ENCODE peak calls at places on chromosome 12, in four cellular contexts. U, S, X and C are unnamed samples.
A peak's percentile ranks its signal among the peaks of the same experiment; 100 is the strongest.

GRCh38 chr12:107903377-107904061 is 129.0 kb downstream of the ASCL4 start:
- DNase-seq in U (peak; percentile 40), S (peak; percentile 31), X (peak; percentile 82), C (peak; percentile 91)

GRCh38 chr12:81077686-81078441 is at the start of gene ACSS3:
- DNase-seq in U (peak; percentile 80), S (peak; percentile 33), X (peak; percentile 57), C (peak; percentile 95)

GRCh38 chr12:93229494-93230310 is 148.0 kb upstream of the NUDT4 start:
- DNase-seq in U (no peak), S (peak; percentile 93), X (peak; percentile 33), C (no peak)

GRCh38 chr12:106776897-106777296 is 2.4 kb downstream of the RIC8B start:
- DNase-seq in U (no peak), S (no peak), X (no peak), C (no peak)

GRCh38 chr12:113158439-113159203 is 9.1 kb downstream of the CFAP73 start:
- DNase-seq in U (no peak), S (no peak), X (no peak), C (no peak)

GRCh38 chr12:77746108-77746507 is 84.6 kb upstream of the NAV3 start:
- DNase-seq in U (no peak), S (peak; percentile 82), X (no peak), C (no peak)

GRCh38 chr12:20367731-20368652 is at the start of gene PDE3A:
- DNase-seq in U (peak; percentile 67), S (peak; percentile 89), X (peak; percentile 82), C (peak; percentile 93)

GRCh38 chr12:93608313-93608712 is 35.8 kb downstream of the SOCS2 start:
- DNase-seq in U (no peak), S (peak; percentile 21), X (no peak), C (no peak)

GRCh38 chr12:47962198-47962597 is 1.2 kb upstream of the TMEM106C start:
- DNase-seq in U (no peak), S (no peak), X (no peak), C (no peak)

GRCh38 chr12:31006416-31007152 is 67.1 kb upstream of the DDX11 start:
- DNase-seq in U (no peak), S (no peak), X (no peak), C (peak; percentile 11)

GRCh38 chr12:124939428-124940142 is 25.1 kb upstream of the UBC start:
- DNase-seq in U (peak; percentile 96), S (peak; percentile 92), X (peak; percentile 93), C (peak; percentile 98)

GRCh38 chr12:13163868-13164267 is 32.7 kb upstream of the EMP1 start:
- DNase-seq in U (no peak), S (no peak), X (no peak), C (peak; percentile 94)

GRCh38 chr12:52346596-52346995 is 20.7 kb downstream of the KRT85 start:
- DNase-seq in U (no peak), S (no peak), X (peak; percentile 28), C (no peak)

GRCh38 chr12:42979746-42980145 is 390.2 kb upstream of the PRICKLE1 start:
- DNase-seq in U (no peak), S (no peak), X (no peak), C (no peak)

GRCh38 chr12:4587108-4587507 is 25.1 kb downstream of the DYRK4 start:
- DNase-seq in U (no peak), S (no peak), X (no peak), C (no peak)

GRCh38 chr12:7207866-7208612 is 18.6 kb downstream of the PEX5 start:
- DNase-seq in U (no peak), S (no peak), X (no peak), C (no peak)

GRCh38 chr12:96108321-96108720 is 72.9 kb upstream of the LTA4H start:
- DNase-seq in U (no peak), S (no peak), X (no peak), C (peak; percentile 70)

GRCh38 chr12:84920331-84920730 is 7.7 kb upstream of the SLC6A15 start:
- DNase-seq in U (no peak), S (peak; percentile 83), X (no peak), C (peak; percentile 72)

GRCh38 chr12:5768171-5768879 is 176.7 kb downstream of the ANO2 start:
- DNase-seq in U (no peak), S (no peak), X (no peak), C (peak; percentile 48)

GRCh38 chr12:111304642-111305071 is 64.2 kb downstream of the PHETA1 start:
- DNase-seq in U (no peak), S (no peak), X (no peak), C (no peak)

GRCh38 chr12:27841392-27841882 is 61.4 kb upstream of the MANSC4 start:
- DNase-seq in U (no peak), S (peak; percentile 64), X (peak; percentile 26), C (no peak)

GRCh38 chr12:10365716-10366433 is 24.0 kb downstream of the KLRK1 start:
- DNase-seq in U (no peak), S (peak; percentile 12), X (no peak), C (no peak)

GRCh38 chr12:34406228-34406995 is 384.1 kb downstream of the ALG10 start:
- DNase-seq in U (no peak), S (no peak), X (peak; percentile 2), C (peak; percentile 25)

GRCh38 chr12:28023156-28023887 is 50.8 kb upstream of the PTHLH start:
- DNase-seq in U (no peak), S (peak; percentile 97), X (no peak), C (no peak)

GRCh38 chr12:9948606-9949286 is 16.6 kb upstream of the CLEC2A start:
- DNase-seq in U (no peak), S (no peak), X (no peak), C (no peak)

GRCh38 chr12:123713398-123714301 is 1.5 kb downstream of the ATP6V0A2 start:
- DNase-seq in U (no peak), S (peak; percentile 21), X (peak; percentile 46), C (no peak)

GRCh38 chr12:125203145-125203765 is 138.0 kb downstream of the AACS start:
- DNase-seq in U (no peak), S (no peak), X (no peak), C (no peak)

GRCh38 chr12:49109631-49110172 is 945 bp downstream of the LMBR1L start:
- DNase-seq in U (no peak), S (no peak), X (no peak), C (no peak)

GRCh38 chr12:46147144-46147543 is 121.7 kb downstream of the SLC38A1 start:
- DNase-seq in U (no peak), S (no peak), X (no peak), C (no peak)